ENCODE peak calls at places on chromosomes 11 and 22, in five cellular contexts. One of them, this sample, is unnamed.

GRCh38 chr11:20310137-20310536 is 53.4 kb upstream of the HTATIP2 start:
- DNase-seq in suprapubic skin: no peak
- DNase-seq in stimulated activated CD4-positive, alpha-beta T cell treated with anti-CD3 and anti-CD28 coated beads, Interleukin-1b, Interleukin-23, amount 100 ng/mL, for 1 hour: no peak
- DNase-seq in EL: no peak
- DNase-seq in activated CD4-positive, alpha-beta T cell treated with anti-CD3 and anti-CD28 coated beads, Interleukin-2, amount 10 ng/mL, durations not matched to agents 7 days and 5 days: no peak
- DNase-seq in this sample: no peak

GRCh38 chr22:49738566-49738965 is 89.1 kb downstream of the BRD1 start:
- DNase-seq in suprapubic skin: no peak
- DNase-seq in stimulated activated CD4-positive, alpha-beta T cell treated with anti-CD3 and anti-CD28 coated beads, Interleukin-1b, Interleukin-23, amount 100 ng/mL, for 1 hour: no peak
- DNase-seq in EL: no peak
- DNase-seq in activated CD4-positive, alpha-beta T cell treated with anti-CD3 and anti-CD28 coated beads, Interleukin-2, amount 10 ng/mL, durations not matched to agents 7 days and 5 days: no peak
- DNase-seq in this sample: no peak

GRCh38 chr11:19753451-19754041 is 40.9 kb downstream of the NAV2 start:
- DNase-seq in suprapubic skin: no peak
- DNase-seq in stimulated activated CD4-positive, alpha-beta T cell treated with anti-CD3 and anti-CD28 coated beads, Interleukin-1b, Interleukin-23, amount 100 ng/mL, for 1 hour: no peak
- DNase-seq in EL: peak
- DNase-seq in activated CD4-positive, alpha-beta T cell treated with anti-CD3 and anti-CD28 coated beads, Interleukin-2, amount 10 ng/mL, durations not matched to agents 7 days and 5 days: no peak
- DNase-seq in this sample: no peak

GRCh38 chr11:504053-504993 is 2.7 kb downstream of the RNH1 start:
- DNase-seq in suprapubic skin: peak
- DNase-seq in stimulated activated CD4-positive, alpha-beta T cell treated with anti-CD3 and anti-CD28 coated beads, Interleukin-1b, Interleukin-23, amount 100 ng/mL, for 1 hour: no peak
- DNase-seq in EL: peak
- DNase-seq in activated CD4-positive, alpha-beta T cell treated with anti-CD3 and anti-CD28 coated beads, Interleukin-2, amount 10 ng/mL, durations not matched to agents 7 days and 5 days: no peak
- DNase-seq in this sample: no peak

GRCh38 chr11:76599041-76600013 is 71.2 kb downstream of the LRRC32 start:
- DNase-seq in suprapubic skin: peak
- DNase-seq in stimulated activated CD4-positive, alpha-beta T cell treated with anti-CD3 and anti-CD28 coated beads, Interleukin-1b, Interleukin-23, amount 100 ng/mL, for 1 hour: no peak
- DNase-seq in EL: peak
- DNase-seq in activated CD4-positive, alpha-beta T cell treated with anti-CD3 and anti-CD28 coated beads, Interleukin-2, amount 10 ng/mL, durations not matched to agents 7 days and 5 days: no peak
- DNase-seq in this sample: no peak

GRCh38 chr11:68082478-68082877 is 38.7 kb downstream of the CHKA start:
- DNase-seq in suprapubic skin: no peak
- DNase-seq in stimulated activated CD4-positive, alpha-beta T cell treated with anti-CD3 and anti-CD28 coated beads, Interleukin-1b, Interleukin-23, amount 100 ng/mL, for 1 hour: no peak
- DNase-seq in EL: no peak
- DNase-seq in activated CD4-positive, alpha-beta T cell treated with anti-CD3 and anti-CD28 coated beads, Interleukin-2, amount 10 ng/mL, durations not matched to agents 7 days and 5 days: no peak
- DNase-seq in this sample: no peak

GRCh38 chr11:16773981-16774710 is 35.7 kb downstream of the C11orf58 start:
- DNase-seq in suprapubic skin: no peak
- DNase-seq in stimulated activated CD4-positive, alpha-beta T cell treated with anti-CD3 and anti-CD28 coated beads, Interleukin-1b, Interleukin-23, amount 100 ng/mL, for 1 hour: no peak
- DNase-seq in EL: no peak
- DNase-seq in activated CD4-positive, alpha-beta T cell treated with anti-CD3 and anti-CD28 coated beads, Interleukin-2, amount 10 ng/mL, durations not matched to agents 7 days and 5 days: no peak
- DNase-seq in this sample: no peak

GRCh38 chr11:63817758-63818498 is 4.7 kb downstream of the SPINDOC start:
- DNase-seq in suprapubic skin: no peak
- DNase-seq in stimulated activated CD4-positive, alpha-beta T cell treated with anti-CD3 and anti-CD28 coated beads, Interleukin-1b, Interleukin-23, amount 100 ng/mL, for 1 hour: no peak
- DNase-seq in EL: no peak
- DNase-seq in activated CD4-positive, alpha-beta T cell treated with anti-CD3 and anti-CD28 coated beads, Interleukin-2, amount 10 ng/mL, durations not matched to agents 7 days and 5 days: no peak
- DNase-seq in this sample: no peak

GRCh38 chr22:48890693-48891554 is 936.7 kb downstream of the BRD1 start:
- DNase-seq in suprapubic skin: no peak
- DNase-seq in stimulated activated CD4-positive, alpha-beta T cell treated with anti-CD3 and anti-CD28 coated beads, Interleukin-1b, Interleukin-23, amount 100 ng/mL, for 1 hour: no peak
- DNase-seq in EL: no peak
- DNase-seq in activated CD4-positive, alpha-beta T cell treated with anti-CD3 and anti-CD28 coated beads, Interleukin-2, amount 10 ng/mL, durations not matched to agents 7 days and 5 days: no peak
- DNase-seq in this sample: no peak

GRCh38 chr22:19882446-19883381 is 28.0 kb upstream of the GNB1L start:
- DNase-seq in suprapubic skin: peak
- DNase-seq in stimulated activated CD4-positive, alpha-beta T cell treated with anti-CD3 and anti-CD28 coated beads, Interleukin-1b, Interleukin-23, amount 100 ng/mL, for 1 hour: no peak
- DNase-seq in EL: no peak
- DNase-seq in activated CD4-positive, alpha-beta T cell treated with anti-CD3 and anti-CD28 coated beads, Interleukin-2, amount 10 ng/mL, durations not matched to agents 7 days and 5 days: no peak
- DNase-seq in this sample: no peak

GRCh38 chr22:46087816-46088277 is 62.5 kb upstream of the PPARA start:
- DNase-seq in suprapubic skin: peak
- DNase-seq in stimulated activated CD4-positive, alpha-beta T cell treated with anti-CD3 and anti-CD28 coated beads, Interleukin-1b, Interleukin-23, amount 100 ng/mL, for 1 hour: no peak
- DNase-seq in EL: peak
- DNase-seq in activated CD4-positive, alpha-beta T cell treated with anti-CD3 and anti-CD28 coated beads, Interleukin-2, amount 10 ng/mL, durations not matched to agents 7 days and 5 days: no peak
- DNase-seq in this sample: no peak

GRCh38 chr22:38656256-38657148 is at the start of the genes CBY1 and FAM227A:
- DNase-seq in suprapubic skin: peak
- DNase-seq in stimulated activated CD4-positive, alpha-beta T cell treated with anti-CD3 and anti-CD28 coated beads, Interleukin-1b, Interleukin-23, amount 100 ng/mL, for 1 hour: peak
- DNase-seq in EL: peak
- DNase-seq in activated CD4-positive, alpha-beta T cell treated with anti-CD3 and anti-CD28 coated beads, Interleukin-2, amount 10 ng/mL, durations not matched to agents 7 days and 5 days: peak
- DNase-seq in this sample: peak

GRCh38 chr11:111001091-111001430 is 244.5 kb upstream of the POU2AF2 start:
- DNase-seq in suprapubic skin: no peak
- DNase-seq in stimulated activated CD4-positive, alpha-beta T cell treated with anti-CD3 and anti-CD28 coated beads, Interleukin-1b, Interleukin-23, amount 100 ng/mL, for 1 hour: no peak
- DNase-seq in EL: no peak
- DNase-seq in activated CD4-positive, alpha-beta T cell treated with anti-CD3 and anti-CD28 coated beads, Interleukin-2, amount 10 ng/mL, durations not matched to agents 7 days and 5 days: no peak
- DNase-seq in this sample: no peak

GRCh38 chr11:105109855-105110750 is 29.5 kb downstream of the CARD18 start:
- DNase-seq in suprapubic skin: no peak
- DNase-seq in stimulated activated CD4-positive, alpha-beta T cell treated with anti-CD3 and anti-CD28 coated beads, Interleukin-1b, Interleukin-23, amount 100 ng/mL, for 1 hour: no peak
- DNase-seq in EL: peak
- DNase-seq in activated CD4-positive, alpha-beta T cell treated with anti-CD3 and anti-CD28 coated beads, Interleukin-2, amount 10 ng/mL, durations not matched to agents 7 days and 5 days: no peak
- DNase-seq in this sample: no peak

GRCh38 chr22:40407831-40408717 is 37.7 kb downstream of the SGSM3 start:
- DNase-seq in suprapubic skin: no peak
- DNase-seq in stimulated activated CD4-positive, alpha-beta T cell treated with anti-CD3 and anti-CD28 coated beads, Interleukin-1b, Interleukin-23, amount 100 ng/mL, for 1 hour: no peak
- DNase-seq in EL: no peak
- DNase-seq in activated CD4-positive, alpha-beta T cell treated with anti-CD3 and anti-CD28 coated beads, Interleukin-2, amount 10 ng/mL, durations not matched to agents 7 days and 5 days: no peak
- DNase-seq in this sample: no peak

GRCh38 chr22:40436460-40437431 is 66.4 kb downstream of the SGSM3 start:
- DNase-seq in suprapubic skin: no peak
- DNase-seq in stimulated activated CD4-positive, alpha-beta T cell treated with anti-CD3 and anti-CD28 coated beads, Interleukin-1b, Interleukin-23, amount 100 ng/mL, for 1 hour: no peak
- DNase-seq in EL: peak
- DNase-seq in activated CD4-positive, alpha-beta T cell treated with anti-CD3 and anti-CD28 coated beads, Interleukin-2, amount 10 ng/mL, durations not matched to agents 7 days and 5 days: peak
- DNase-seq in this sample: peak

GRCh38 chr22:30348395-30348794 is 8.3 kb downstream of the SF3A1 start:
- DNase-seq in suprapubic skin: no peak
- DNase-seq in stimulated activated CD4-positive, alpha-beta T cell treated with anti-CD3 and anti-CD28 coated beads, Interleukin-1b, Interleukin-23, amount 100 ng/mL, for 1 hour: no peak
- DNase-seq in EL: no peak
- DNase-seq in activated CD4-positive, alpha-beta T cell treated with anti-CD3 and anti-CD28 coated beads, Interleukin-2, amount 10 ng/mL, durations not matched to agents 7 days and 5 days: no peak
- DNase-seq in this sample: no peak

GRCh38 chr11:70763606-70764005 is 365.3 kb downstream of the CTTN start:
- DNase-seq in suprapubic skin: no peak
- DNase-seq in stimulated activated CD4-positive, alpha-beta T cell treated with anti-CD3 and anti-CD28 coated beads, Interleukin-1b, Interleukin-23, amount 100 ng/mL, for 1 hour: no peak
- DNase-seq in EL: peak
- DNase-seq in activated CD4-positive, alpha-beta T cell treated with anti-CD3 and anti-CD28 coated beads, Interleukin-2, amount 10 ng/mL, durations not matched to agents 7 days and 5 days: no peak
- DNase-seq in this sample: no peak

GRCh38 chr11:106585061-106585460 is 433.2 kb downstream of the GUCY1A2 start:
- DNase-seq in suprapubic skin: no peak
- DNase-seq in stimulated activated CD4-positive, alpha-beta T cell treated with anti-CD3 and anti-CD28 coated beads, Interleukin-1b, Interleukin-23, amount 100 ng/mL, for 1 hour: no peak
- DNase-seq in EL: peak
- DNase-seq in activated CD4-positive, alpha-beta T cell treated with anti-CD3 and anti-CD28 coated beads, Interleukin-2, amount 10 ng/mL, durations not matched to agents 7 days and 5 days: no peak
- DNase-seq in this sample: no peak

GRCh38 chr11:22938691-22939090 is 78.4 kb upstream of the CCDC179 start:
- DNase-seq in suprapubic skin: no peak
- DNase-seq in stimulated activated CD4-positive, alpha-beta T cell treated with anti-CD3 and anti-CD28 coated beads, Interleukin-1b, Interleukin-23, amount 100 ng/mL, for 1 hour: no peak
- DNase-seq in EL: peak
- DNase-seq in activated CD4-positive, alpha-beta T cell treated with anti-CD3 and anti-CD28 coated beads, Interleukin-2, amount 10 ng/mL, durations not matched to agents 7 days and 5 days: no peak
- DNase-seq in this sample: no peak

GRCh38 chr11:110296226-110297081 is at the start of gene RDX:
- DNase-seq in suprapubic skin: peak
- DNase-seq in stimulated activated CD4-positive, alpha-beta T cell treated with anti-CD3 and anti-CD28 coated beads, Interleukin-1b, Interleukin-23, amount 100 ng/mL, for 1 hour: peak
- DNase-seq in EL: peak
- DNase-seq in activated CD4-positive, alpha-beta T cell treated with anti-CD3 and anti-CD28 coated beads, Interleukin-2, amount 10 ng/mL, durations not matched to agents 7 days and 5 days: peak
- DNase-seq in this sample: peak

GRCh38 chr11:64406221-64406946 is 47.4 kb downstream of the RPS6KA4 start:
- DNase-seq in suprapubic skin: no peak
- DNase-seq in stimulated activated CD4-positive, alpha-beta T cell treated with anti-CD3 and anti-CD28 coated beads, Interleukin-1b, Interleukin-23, amount 100 ng/mL, for 1 hour: no peak
- DNase-seq in EL: no peak
- DNase-seq in activated CD4-positive, alpha-beta T cell treated with anti-CD3 and anti-CD28 coated beads, Interleukin-2, amount 10 ng/mL, durations not matched to agents 7 days and 5 days: no peak
- DNase-seq in this sample: no peak

GRCh38 chr11:132056689-132057088 is 686.3 kb downstream of the NTM start:
- DNase-seq in suprapubic skin: no peak
- DNase-seq in stimulated activated CD4-positive, alpha-beta T cell treated with anti-CD3 and anti-CD28 coated beads, Interleukin-1b, Interleukin-23, amount 100 ng/mL, for 1 hour: no peak
- DNase-seq in EL: peak
- DNase-seq in activated CD4-positive, alpha-beta T cell treated with anti-CD3 and anti-CD28 coated beads, Interleukin-2, amount 10 ng/mL, durations not matched to agents 7 days and 5 days: no peak
- DNase-seq in this sample: no peak

GRCh38 chr11:130671801-130672700 is 223.6 kb downstream of the ADAMTS15 start:
- DNase-seq in suprapubic skin: no peak
- DNase-seq in stimulated activated CD4-positive, alpha-beta T cell treated with anti-CD3 and anti-CD28 coated beads, Interleukin-1b, Interleukin-23, amount 100 ng/mL, for 1 hour: no peak
- DNase-seq in EL: peak
- DNase-seq in activated CD4-positive, alpha-beta T cell treated with anti-CD3 and anti-CD28 coated beads, Interleukin-2, amount 10 ng/mL, durations not matched to agents 7 days and 5 days: no peak
- DNase-seq in this sample: no peak

GRCh38 chr11:69492201-69492991 is 10.9 kb downstream of the LINC01488 start:
- DNase-seq in suprapubic skin: no peak
- DNase-seq in stimulated activated CD4-positive, alpha-beta T cell treated with anti-CD3 and anti-CD28 coated beads, Interleukin-1b, Interleukin-23, amount 100 ng/mL, for 1 hour: no peak
- DNase-seq in EL: peak
- DNase-seq in activated CD4-positive, alpha-beta T cell treated with anti-CD3 and anti-CD28 coated beads, Interleukin-2, amount 10 ng/mL, durations not matched to agents 7 days and 5 days: no peak
- DNase-seq in this sample: no peak

GRCh38 chr11:18171377-18172000 is 1.1 kb upstream of the MRGPRX4 start:
- DNase-seq in suprapubic skin: no peak
- DNase-seq in stimulated activated CD4-positive, alpha-beta T cell treated with anti-CD3 and anti-CD28 coated beads, Interleukin-1b, Interleukin-23, amount 100 ng/mL, for 1 hour: no peak
- DNase-seq in EL: peak
- DNase-seq in activated CD4-positive, alpha-beta T cell treated with anti-CD3 and anti-CD28 coated beads, Interleukin-2, amount 10 ng/mL, durations not matched to agents 7 days and 5 days: no peak
- DNase-seq in this sample: peak

GRCh38 chr11:77046060-77046501 is 11.9 kb downstream of the B3GNT6 start:
- DNase-seq in suprapubic skin: no peak
- DNase-seq in stimulated activated CD4-positive, alpha-beta T cell treated with anti-CD3 and anti-CD28 coated beads, Interleukin-1b, Interleukin-23, amount 100 ng/mL, for 1 hour: peak
- DNase-seq in EL: peak
- DNase-seq in activated CD4-positive, alpha-beta T cell treated with anti-CD3 and anti-CD28 coated beads, Interleukin-2, amount 10 ng/mL, durations not matched to agents 7 days and 5 days: peak
- DNase-seq in this sample: peak

GRCh38 chr11:57475671-57476222 is 15.4 kb downstream of the RTN4RL2 start:
- DNase-seq in suprapubic skin: no peak
- DNase-seq in stimulated activated CD4-positive, alpha-beta T cell treated with anti-CD3 and anti-CD28 coated beads, Interleukin-1b, Interleukin-23, amount 100 ng/mL, for 1 hour: no peak
- DNase-seq in EL: no peak
- DNase-seq in activated CD4-positive, alpha-beta T cell treated with anti-CD3 and anti-CD28 coated beads, Interleukin-2, amount 10 ng/mL, durations not matched to agents 7 days and 5 days: no peak
- DNase-seq in this sample: peak

GRCh38 chr11:72520815-72521214 is 86.5 kb upstream of the CLPB start:
- DNase-seq in suprapubic skin: no peak
- DNase-seq in stimulated activated CD4-positive, alpha-beta T cell treated with anti-CD3 and anti-CD28 coated beads, Interleukin-1b, Interleukin-23, amount 100 ng/mL, for 1 hour: no peak
- DNase-seq in EL: no peak
- DNase-seq in activated CD4-positive, alpha-beta T cell treated with anti-CD3 and anti-CD28 coated beads, Interleukin-2, amount 10 ng/mL, durations not matched to agents 7 days and 5 days: no peak
- DNase-seq in this sample: no peak

GRCh38 chr22:30701872-30702271 is 7.2 kb downstream of the OSBP2 start:
- DNase-seq in suprapubic skin: no peak
- DNase-seq in stimulated activated CD4-positive, alpha-beta T cell treated with anti-CD3 and anti-CD28 coated beads, Interleukin-1b, Interleukin-23, amount 100 ng/mL, for 1 hour: no peak
- DNase-seq in EL: peak
- DNase-seq in activated CD4-positive, alpha-beta T cell treated with anti-CD3 and anti-CD28 coated beads, Interleukin-2, amount 10 ng/mL, durations not matched to agents 7 days and 5 days: no peak
- DNase-seq in this sample: no peak

GRCh38 chr22:42269407-42270177 is 861 bp downstream of the TCF20 start:
- DNase-seq in suprapubic skin: no peak
- DNase-seq in stimulated activated CD4-positive, alpha-beta T cell treated with anti-CD3 and anti-CD28 coated beads, Interleukin-1b, Interleukin-23, amount 100 ng/mL, for 1 hour: peak
- DNase-seq in EL: peak
- DNase-seq in activated CD4-positive, alpha-beta T cell treated with anti-CD3 and anti-CD28 coated beads, Interleukin-2, amount 10 ng/mL, durations not matched to agents 7 days and 5 days: peak
- DNase-seq in this sample: peak

GRCh38 chr11:74927496-74927895 is 21.4 kb downstream of the XRRA1 start:
- DNase-seq in suprapubic skin: no peak
- DNase-seq in stimulated activated CD4-positive, alpha-beta T cell treated with anti-CD3 and anti-CD28 coated beads, Interleukin-1b, Interleukin-23, amount 100 ng/mL, for 1 hour: no peak
- DNase-seq in EL: no peak
- DNase-seq in activated CD4-positive, alpha-beta T cell treated with anti-CD3 and anti-CD28 coated beads, Interleukin-2, amount 10 ng/mL, durations not matched to agents 7 days and 5 days: no peak
- DNase-seq in this sample: no peak

This sample was measured in MM.1S.